ENCODE peak calls at places on chromosomes 6 and 20, in five cellular contexts. J is WTC11, O is HS-5, R is pons, F is breast epithelium. L is an unnamed sample.

GRCh38 chr6:26270903-26271639 is 93.9 kb upstream of the BTN3A2 start:
- DNase-seq in J (peak), O (no peak), R (peak), F (peak), L (peak)

GRCh38 chr6:116139917-116140316 is 14.0 kb upstream of the COL10A1 start:
- DNase-seq in J (no peak), O (no peak), R (no peak), F (no peak), L (no peak)

GRCh38 chr20:32168184-32168910 is 39.2 kb downstream of the PLAGL2 start:
- DNase-seq in J (peak), O (no peak), R (no peak), F (no peak), L (peak)

GRCh38 chr20:25046181-25046641 is 11.7 kb downstream of the ACSS1 start:
- DNase-seq in J (no peak), O (no peak), R (no peak), F (no peak), L (no peak)

GRCh38 chr20:19211661-19212523 is 550 bp upstream of the SLC24A3 start:
- DNase-seq in J (peak), O (no peak), R (peak), F (no peak), L (no peak)

GRCh38 chr6:7153807-7154206 is 46.0 kb downstream of the RREB1 start:
- DNase-seq in J (no peak), O (no peak), R (no peak), F (no peak), L (no peak)

GRCh38 chr20:63042448-63043071 is 35.8 kb upstream of the BHLHE23 start:
- DNase-seq in J (no peak), O (no peak), R (no peak), F (no peak), L (no peak)

GRCh38 chr20:8144282-8145245 is 12.5 kb downstream of the PLCB1 start:
- DNase-seq in J (no peak), O (peak), R (no peak), F (no peak), L (peak)

GRCh38 chr20:63567382-63568169 is 6.5 kb downstream of the HELZ2 start:
- DNase-seq in J (no peak), O (no peak), R (peak), F (no peak), L (no peak)

GRCh38 chr6:16982827-16983226 is 119.0 kb upstream of the STMND1 start:
- DNase-seq in J (no peak), O (peak), R (peak), F (no peak), L (peak)

GRCh38 chr20:63617876-63618265 is 9.0 kb downstream of the GMEB2 start:
- DNase-seq in J (no peak), O (no peak), R (no peak), F (no peak), L (no peak)

L was measured in stromal cell of bone marrow.